ENCODE peak calls at places on chromosomes 4 and X, in six cellular contexts. G is GDM1, D is endothelial cell of umbilical vein, M is GM13977, U is dorsolateral prefrontal cortex, R is small intestine. E is an unnamed sample.

GRCh38 chrX:110806145-110806544 is 10.5 kb upstream of the CHRDL1 start:
- DNase-seq in G (no peak), D (no peak), M (no peak), U (no peak), R (no peak), E (no peak)

GRCh38 chr4:104795264-104795934 is 300.7 kb upstream of the CXXC4 start:
- DNase-seq in G (no peak), D (no peak), M (peak), U (no peak), R (no peak), E (no peak)

GRCh38 chr4:24561438-24562139 is 22.8 kb downstream of the DHX15 start:
- DNase-seq in G (no peak), D (no peak), M (no peak), U (no peak), R (no peak), E (no peak)

GRCh38 chrX:18945488-18945887 is 38.4 kb downstream of the PHKA2 start:
- DNase-seq in G (no peak), D (no peak), M (no peak), U (no peak), R (no peak), E (no peak)

GRCh38 chrX:153423652-153424051 is 12.4 kb downstream of the ZFP92 start:
- DNase-seq in G (no peak), D (no peak), M (no peak), U (no peak), R (no peak), E (no peak)

GRCh38 chr4:140740906-140741670 is 15.1 kb downstream of the TBC1D9 start:
- DNase-seq in G (no peak), D (no peak), M (no peak), U (no peak), R (no peak), E (no peak)

GRCh38 chr4:40763228-40763716 is 13.5 kb downstream of the NSUN7 start:
- DNase-seq in G (no peak), D (no peak), M (peak), U (no peak), R (no peak), E (no peak)

GRCh38 chr4:85475631-85476233 is 782 bp downstream of the ARHGAP24 start:
- DNase-seq in G (no peak), D (no peak), M (no peak), U (no peak), R (no peak), E (no peak)

GRCh38 chr4:41796545-41797210 is 48.2 kb upstream of the PHOX2B start:
- DNase-seq in G (no peak), D (no peak), M (no peak), U (no peak), R (no peak), E (no peak)

GRCh38 chrX:73615022-73615421 is 52.0 kb downstream of the CHIC1 start:
- DNase-seq in G (no peak), D (no peak), M (no peak), U (no peak), R (no peak), E (no peak)

GRCh38 chr4:88881227-88881569 is 175.8 kb downstream of the FAM13A start:
- DNase-seq in G (no peak), D (no peak), M (no peak), U (no peak), R (no peak), E (no peak)

GRCh38 chr4:123790681-123791080 is 394.1 kb downstream of the SPRY1 start:
- DNase-seq in G (no peak), D (no peak), M (no peak), U (no peak), R (no peak), E (no peak)

GRCh38 chrX:53445977-53446376 is 11.8 kb upstream of the HSD17B10 start:
- DNase-seq in G (no peak), D (peak), M (peak), U (peak), R (peak), E (no peak)

GRCh38 chrX:110146521-110146920 is 143.6 kb downstream of the TMEM164 start:
- DNase-seq in G (peak), D (peak), M (peak), U (no peak), R (peak), E (no peak)

GRCh38 chr4:86596802-86597201 is 2.7 kb downstream of the PTPN13 start:
- DNase-seq in G (no peak), D (no peak), M (no peak), U (no peak), R (no peak), E (no peak)

GRCh38 chr4:181688416-181688815 is 554.8 kb upstream of the TENM3 start:
- DNase-seq in G (no peak), D (no peak), M (no peak), U (no peak), R (no peak), E (no peak)

GRCh38 chr4:153143527-153144348 is 60.5 kb upstream of the TRIM2 start:
- DNase-seq in G (no peak), D (peak), M (no peak), U (no peak), R (peak), E (no peak)

GRCh38 chrX:101057095-101057714 is 5.3 kb upstream of the TRMT2B start:
- DNase-seq in G (peak), D (peak), M (peak), U (no peak), R (no peak), E (no peak)

GRCh38 chrX:136209016-136209738 is 42.0 kb downstream of the MAP7D3 start:
- DNase-seq in G (peak), D (peak), M (peak), U (peak), R (peak), E (no peak)

GRCh38 chr4:29653221-29653620 is 1066.9 kb upstream of the PCDH7 start:
- DNase-seq in G (no peak), D (no peak), M (no peak), U (no peak), R (no peak), E (no peak)

GRCh38 chr4:139550724-139551429 is 5.1 kb downstream of the SETD7 start:
- DNase-seq in G (no peak), D (peak), M (no peak), U (no peak), R (peak), E (no peak)

GRCh38 chr4:74414149-74414809 is 30.7 kb upstream of the AREG start:
- DNase-seq in G (no peak), D (no peak), M (no peak), U (no peak), R (no peak), E (no peak)

GRCh38 chr4:134328741-134329140 is 127.2 kb upstream of the PABPC4L start:
- DNase-seq in G (no peak), D (no peak), M (no peak), U (no peak), R (no peak), E (no peak)

GRCh38 chr4:34619531-34620109 is 1624.7 kb downstream of the ARAP2 start:
- DNase-seq in G (no peak), D (no peak), M (no peak), U (no peak), R (no peak), E (no peak)

GRCh38 chr4:183390374-183390773 is 54.1 kb upstream of the CDKN2AIP start:
- DNase-seq in G (no peak), D (no peak), M (no peak), U (no peak), R (no peak), E (no peak)

GRCh38 chr4:162485486-162485885 is 321.7 kb upstream of the FSTL5 start:
- DNase-seq in G (no peak), D (no peak), M (no peak), U (no peak), R (no peak), E (no peak)

GRCh38 chr4:88382621-88383020 is 4.0 kb downstream of the HERC6 start:
- DNase-seq in G (no peak), D (no peak), M (peak), U (no peak), R (peak), E (no peak)

GRCh38 chrX:95484781-95485180 is 1199.9 kb upstream of the DIAPH2 start:
- DNase-seq in G (no peak), D (no peak), M (no peak), U (no peak), R (no peak), E (no peak)

GRCh38 chr4:1242506-1243450 is 6.2 kb downstream of the CTBP1 start:
- DNase-seq in G (no peak), D (no peak), M (peak), U (no peak), R (no peak), E (no peak)

E was measured in nucleus accumbens.